ENCODE peak calls at places on chromosome 11, in seven cellular contexts. D is H9, F is IMR-90, R is H1, H is mesendoderm, Y is trophoblast cell, G is mesenchymal stem cell. P is an unnamed sample.

GRCh38 chr11:114180301-114181055 is 115.7 kb upstream of the NNMT start:
- DNase-seq in Y (peak), G (peak), D (peak), R (no peak), H (peak), F (no peak), P (no peak)

GRCh38 chr11:75203138-75203537 is 37.4 kb upstream of the TPBGL start:
- DNase-seq in Y (peak), G (no peak), H (peak), F (no peak), D (no peak), R (no peak), P (no peak)

GRCh38 chr11:10898763-10899541 is 41.1 kb upstream of the ZBED5 start:
- DNase-seq in D (no peak), G (no peak), Y (no peak), F (no peak), R (no peak), H (no peak), P (no peak)

GRCh38 chr11:77193915-77194830 is 66.1 kb downstream of the MYO7A start:
- DNase-seq in Y (no peak), F (no peak), G (no peak), R (no peak), D (no peak), H (no peak), P (no peak)

GRCh38 chr11:84313830-84314359 is 1027.7 kb upstream of the CCDC90B start:
- DNase-seq in F (no peak), D (no peak), Y (no peak), G (no peak), R (no peak), H (no peak), P (no peak)

GRCh38 chr11:47590026-47590861 is 3.8 kb downstream of the FAM180B start:
- DNase-seq in R (peak), D (peak), G (no peak), F (no peak), Y (no peak), H (no peak), P (no peak)

GRCh38 chr11:59182457-59183151 is 10.7 kb downstream of the DTX4 start:
- DNase-seq in R (peak), F (no peak), Y (peak), H (peak), G (no peak), D (peak), P (no peak)

GRCh38 chr11:92123540-92123939 is 101.1 kb upstream of the FAT3 start:
- DNase-seq in D (no peak), Y (peak), R (no peak), H (no peak), F (peak), G (peak), P (no peak)

GRCh38 chr11:8656291-8656690 is 26.2 kb downstream of the TRIM66 start:
- DNase-seq in H (no peak), Y (no peak), F (no peak), G (no peak), R (no peak), D (no peak), P (no peak)

GRCh38 chr11:124982043-124982442 is 28.0 kb downstream of the CCDC15 start:
- DNase-seq in F (no peak), D (no peak), Y (no peak), R (no peak), H (no peak), G (no peak), P (no peak)

GRCh38 chr11:75425422-75425821 is 7.6 kb downstream of the KLHL35 start:
- DNase-seq in D (peak), Y (peak), F (no peak), G (no peak), H (peak), R (peak), P (no peak)

GRCh38 chr11:7098235-7098832 is 9.5 kb downstream of the RBMXL2 start:
- DNase-seq in F (peak), D (no peak), G (peak), R (no peak), Y (peak), H (peak), P (peak)

GRCh38 chr11:12215192-12215591 is 104.8 kb downstream of the MICAL2 start:
- DNase-seq in R (no peak), Y (no peak), H (peak), D (no peak), G (no peak), F (no peak), P (no peak)

GRCh38 chr11:65953471-65953870 is 8.1 kb upstream of the SART1 start:
- DNase-seq in H (no peak), R (no peak), G (no peak), D (no peak), Y (no peak), F (no peak), P (no peak)

DNA sequence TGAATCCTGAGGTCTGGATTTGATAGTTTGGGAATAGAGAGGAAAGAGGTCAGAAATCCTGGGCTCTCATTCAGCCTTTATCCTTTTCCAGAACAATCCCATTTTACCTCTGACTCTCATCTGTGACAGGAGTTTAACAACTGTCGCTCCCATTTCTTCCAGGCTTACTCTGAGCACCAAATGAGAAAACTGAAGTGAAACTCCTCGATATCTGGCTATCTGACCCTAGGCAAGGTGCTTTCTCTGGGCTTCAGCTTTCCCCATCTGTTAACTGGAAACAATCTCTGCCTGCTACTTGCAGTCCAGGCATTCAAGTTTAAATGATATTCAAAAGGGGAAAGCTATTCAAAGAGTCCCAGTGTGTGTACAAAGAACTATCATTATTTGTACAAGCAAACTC is 50.1 kb downstream of the NRXN2 start:
- DNase-seq in D (no peak), F (no peak), H (no peak), R (no peak), G (no peak), Y (no peak), P (no peak)
- H4K8ac ChIP-seq in D (no peak), F (no peak), H (no peak), R (no peak), G (no peak), Y (no peak), P (no peak)

DNA sequence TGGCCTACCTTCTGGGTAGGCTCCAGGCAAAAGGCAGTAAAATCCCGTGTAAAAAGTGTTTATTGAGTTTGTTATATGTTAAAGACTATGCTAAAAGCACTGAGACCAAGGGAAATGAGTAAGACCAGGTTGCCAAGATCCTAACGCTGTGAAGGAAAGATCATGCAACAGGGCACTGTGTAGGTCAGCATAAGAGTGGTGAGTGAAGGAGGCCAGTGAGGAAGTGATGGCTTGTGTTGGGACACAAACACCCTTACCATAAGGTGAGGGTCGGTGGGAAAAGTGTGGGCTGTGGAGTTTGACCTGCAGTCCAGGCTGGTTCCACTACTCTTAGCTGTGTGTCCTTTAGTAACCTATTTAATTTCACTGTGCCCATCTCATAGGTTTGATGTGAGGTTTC is 202.1 kb downstream of the DBX1 start:
- DNase-seq in Y (no peak), F (no peak), D (no peak), R (no peak), G (no peak), H (no peak), P (no peak)
- H4K8ac ChIP-seq in Y (no peak), F (no peak), D (no peak), R (no peak), G (no peak), H (no peak), P (no peak)

DNA sequence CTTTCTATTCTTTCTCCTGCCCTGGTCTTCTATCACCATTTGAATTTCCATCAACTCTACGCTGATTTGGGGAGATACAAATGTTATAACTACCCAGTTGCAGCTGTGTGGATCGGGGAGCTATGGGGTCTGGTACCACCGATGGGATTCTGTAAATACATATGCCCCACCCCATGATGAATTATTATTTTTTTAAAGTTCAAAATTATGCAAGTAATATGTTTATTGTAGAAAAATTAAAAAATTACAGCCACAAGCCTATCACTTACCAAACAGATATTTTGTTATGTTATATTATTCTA is 52.4 kb upstream of the CLMP start:
- DNase-seq in H (no peak), R (no peak), Y (no peak), D (no peak), F (no peak), G (no peak), P (no peak)
- H4K8ac ChIP-seq in H (no peak), R (no peak), Y (no peak), D (no peak), F (peak), G (no peak), P (no peak)

DNA sequence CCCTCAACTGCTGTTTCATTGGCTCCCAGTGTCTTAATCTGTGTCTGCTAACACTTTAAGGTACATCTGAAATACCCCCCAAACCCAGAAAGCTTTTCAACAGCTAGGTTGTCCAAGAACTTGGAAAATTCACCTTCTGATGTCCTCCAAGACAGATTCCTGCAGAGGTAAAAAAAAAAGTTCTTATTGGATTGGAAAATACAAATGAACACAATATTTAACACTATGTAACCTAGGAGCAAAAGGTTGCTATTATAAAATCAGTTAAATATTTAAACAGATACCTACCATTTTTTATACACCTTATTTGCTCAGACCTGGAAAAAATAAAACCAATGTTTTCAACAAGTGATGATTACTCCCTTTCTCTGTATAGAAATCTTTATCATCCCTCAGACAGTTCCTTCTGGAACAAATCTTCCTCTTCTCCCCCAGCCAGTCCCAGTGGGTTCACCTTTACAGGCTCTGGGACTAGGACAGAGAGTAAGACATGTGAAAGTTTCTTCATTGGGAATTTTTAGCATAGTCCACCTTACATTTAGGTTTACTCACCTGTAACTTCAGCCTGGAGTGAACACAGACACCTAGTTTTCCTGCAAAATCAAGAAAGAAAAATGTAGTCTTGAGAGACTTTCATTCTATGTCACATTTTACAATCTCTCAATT is 13.3 kb upstream of the WDR74 start:
- DNase-seq in R (no peak), H (no peak), Y (no peak), D (no peak), G (no peak), F (no peak), P (no peak)
- H4K8ac ChIP-seq in R (no peak), H (no peak), Y (no peak), D (no peak), G (no peak), F (no peak), P (no peak)

GRCh38 chr11:132088551-132088950 is 718.1 kb downstream of the NTM start:
- DNase-seq in H (no peak), R (no peak), Y (no peak), G (no peak), F (no peak), D (no peak), P (no peak)

GRCh38 chr11:132082566-132082965 is 712.2 kb downstream of the NTM start:
- DNase-seq in G (no peak), D (no peak), R (no peak), Y (no peak), H (no peak), F (no peak), P (no peak)

GRCh38 chr11:132084433-132084832 is 714.0 kb downstream of the NTM start:
- DNase-seq in R (no peak), G (no peak), F (no peak), Y (no peak), H (no peak), D (no peak), P (no peak)

DNA sequence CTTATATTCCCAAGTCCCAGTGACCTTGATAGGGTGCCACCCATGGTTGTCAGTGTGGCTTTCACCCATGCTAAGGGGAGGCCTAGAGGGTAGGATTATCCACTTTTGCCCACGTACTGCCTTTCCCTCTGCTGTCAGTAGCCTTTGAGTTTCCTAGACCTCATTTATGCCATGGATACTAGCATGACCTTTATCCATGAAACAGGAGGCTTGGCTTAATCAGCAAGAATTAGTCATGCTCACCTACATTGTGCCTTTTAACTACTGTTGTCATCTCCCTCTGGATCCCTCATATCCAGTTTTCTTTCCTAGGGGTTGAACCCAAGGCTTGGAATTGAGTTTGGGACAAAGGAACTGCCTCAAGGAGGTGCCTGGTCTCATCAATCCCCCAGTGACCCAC is 716.7 kb downstream of the NTM start:
- DNase-seq in F (no peak), D (no peak), H (no peak), G (no peak), R (no peak), Y (no peak), P (no peak)
- H4K8ac ChIP-seq in F (no peak), D (no peak), H (no peak), G (no peak), R (no peak), Y (no peak), P (no peak)

GRCh38 chr11:121104223-121104831 is 3.3 kb downstream of the TECTA start:
- DNase-seq in D (peak), G (no peak), Y (no peak), F (no peak), R (peak), H (peak), P (no peak)

GRCh38 chr11:121106812-121107211 is 5.8 kb downstream of the TECTA start:
- DNase-seq in G (no peak), Y (no peak), R (no peak), F (no peak), H (no peak), D (no peak), P (no peak)

GRCh38 chr11:121108413-121108812 is 7.4 kb downstream of the TECTA start:
- DNase-seq in G (no peak), D (no peak), H (no peak), F (no peak), Y (no peak), R (no peak), P (no peak)

GRCh38 chr11:121105851-121106250 is 4.8 kb downstream of the TECTA start:
- DNase-seq in G (no peak), Y (no peak), H (no peak), D (no peak), R (no peak), F (no peak), P (no peak)

DNA sequence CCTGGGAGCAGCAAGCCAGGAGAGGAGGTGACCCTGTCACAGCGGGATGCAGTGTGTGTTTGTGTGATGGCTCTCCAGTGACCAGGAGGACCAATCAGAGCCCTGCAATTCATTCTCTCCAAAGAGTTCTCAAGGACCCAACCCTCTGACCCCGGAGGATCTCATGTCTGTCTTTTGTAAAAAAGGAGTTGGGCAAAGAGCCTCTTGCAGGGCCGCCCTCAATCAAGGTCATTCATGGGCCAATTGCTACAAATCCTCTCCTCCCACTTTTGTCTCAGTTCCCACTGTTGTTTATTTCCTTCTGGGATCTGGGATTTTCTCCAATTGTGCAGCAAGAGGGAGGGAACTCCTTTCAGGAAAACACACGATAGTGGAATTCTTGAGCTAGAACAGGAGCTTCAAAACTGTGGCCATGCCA is 4.0 kb downstream of the TECTA start:
- DNase-seq in R (no peak), D (no peak), G (peak), F (peak), H (no peak), Y (no peak), P (no peak)
- H4K8ac ChIP-seq in R (no peak), D (no peak), G (no peak), F (no peak), H (no peak), Y (no peak), P (no peak)